ENCODE peak calls at places on chromosomes 16 and 17, in five cellular contexts. G is cardiac muscle cell, Z is neuronal stem cell, H is thyroid gland, B is fibroblast of lung. F is an unnamed sample.

GRCh38 chr17:51355314-51356083 is 95.2 kb downstream of the UTP18 start:
- DNase-seq in G (no peak), Z (no peak), H (no peak), B (no peak), F (no peak)

GRCh38 chr16:19601083-19601976 is 45.8 kb downstream of the VPS35L start:
- DNase-seq in G (peak; percentile 43), Z (peak; percentile 32), H (peak; percentile 38), B (peak; percentile 59), F (no peak)

GRCh38 chr16:3027983-3028715 is 4.3 kb downstream of the THOC6 start:
- DNase-seq in G (peak; percentile 94), Z (peak; percentile 91), H (peak; percentile 92), B (peak; percentile 61), F (peak; percentile 95)

GRCh38 chr17:6110592-6110991 is 40.4 kb downstream of the WSCD1 start:
- DNase-seq in G (no peak), Z (no peak), H (no peak), B (no peak), F (no peak)

GRCh38 chr16:24863582-24864437 is 18.0 kb downstream of the SLC5A11 start:
- DNase-seq in G (no peak), Z (no peak), H (no peak), B (no peak), F (no peak)

GRCh38 chr17:49901460-49902331 is 53.8 kb upstream of the TAC4 start:
- DNase-seq in G (peak; percentile 50), Z (no peak), H (peak; percentile 68), B (no peak), F (no peak)

GRCh38 chr16:88549671-88550643 is 20.2 kb upstream of the ZC3H18 start:
- DNase-seq in G (no peak), Z (no peak), H (no peak), B (no peak), F (no peak)

GRCh38 chr16:68503334-68503733 is 35.8 kb upstream of the ZFP90 start:
- DNase-seq in G (no peak), Z (no peak), H (no peak), B (no peak), F (no peak)

GRCh38 chr16:86069736-86070298 is 170.9 kb downstream of the IRF8 start:
- DNase-seq in G (no peak), Z (no peak), H (peak; percentile 12), B (no peak), F (no peak)

GRCh38 chr17:76560036-76560876 is 20.4 kb downstream of the PRCD start:
- DNase-seq in G (no peak), Z (no peak), H (no peak), B (no peak), F (no peak)

GRCh38 chr16:3171855-3172593 is 16.0 kb upstream of the OR1F1 start:
- DNase-seq in G (no peak), Z (no peak), H (no peak), B (no peak), F (no peak)

GRCh38 chr16:89233678-89234490 is 16.4 kb downstream of the ZNF778 start:
- DNase-seq in G (no peak), Z (no peak), H (no peak), B (no peak), F (no peak)

GRCh38 chr17:6641374-6641818 is 536 bp downstream of the TXNDC17 start:
- DNase-seq in G (no peak), Z (no peak), H (no peak), B (no peak), F (no peak)

GRCh38 chr16:24853830-24854229 is 8.1 kb downstream of the SLC5A11 start:
- DNase-seq in G (no peak), Z (no peak), H (no peak), B (peak; percentile 36), F (no peak)

GRCh38 chr16:10852948-10853347 is 24.1 kb upstream of the CIITA start:
- DNase-seq in G (no peak), Z (no peak), H (no peak), B (no peak), F (no peak)

GRCh38 chr16:11205754-11206459 is 50.1 kb downstream of the SOCS1 start:
- DNase-seq in G (no peak), Z (no peak), H (no peak), B (peak; percentile 41), F (peak; percentile 52)

GRCh38 chr16:56630134-56630533 is 2.3 kb upstream of the MT1M start:
- DNase-seq in G (no peak), Z (no peak), H (no peak), B (no peak), F (no peak)

GRCh38 chr16:14602443-14602963 is 27.6 kb downstream of the PARN start:
- DNase-seq in G (no peak), Z (no peak), H (no peak), B (no peak), F (no peak)

GRCh38 chr16:31327675-31328225 is 27.2 kb upstream of the ITGAX start:
- DNase-seq in G (no peak), Z (no peak), H (no peak), B (no peak), F (no peak)
- H3K4me3 ChIP-seq in G (no peak overlapping the region), Z (no peak overlapping the region), H (no peak overlapping the region), B (no peak overlapping the region), F (no peak overlapping the region)

DNA sequence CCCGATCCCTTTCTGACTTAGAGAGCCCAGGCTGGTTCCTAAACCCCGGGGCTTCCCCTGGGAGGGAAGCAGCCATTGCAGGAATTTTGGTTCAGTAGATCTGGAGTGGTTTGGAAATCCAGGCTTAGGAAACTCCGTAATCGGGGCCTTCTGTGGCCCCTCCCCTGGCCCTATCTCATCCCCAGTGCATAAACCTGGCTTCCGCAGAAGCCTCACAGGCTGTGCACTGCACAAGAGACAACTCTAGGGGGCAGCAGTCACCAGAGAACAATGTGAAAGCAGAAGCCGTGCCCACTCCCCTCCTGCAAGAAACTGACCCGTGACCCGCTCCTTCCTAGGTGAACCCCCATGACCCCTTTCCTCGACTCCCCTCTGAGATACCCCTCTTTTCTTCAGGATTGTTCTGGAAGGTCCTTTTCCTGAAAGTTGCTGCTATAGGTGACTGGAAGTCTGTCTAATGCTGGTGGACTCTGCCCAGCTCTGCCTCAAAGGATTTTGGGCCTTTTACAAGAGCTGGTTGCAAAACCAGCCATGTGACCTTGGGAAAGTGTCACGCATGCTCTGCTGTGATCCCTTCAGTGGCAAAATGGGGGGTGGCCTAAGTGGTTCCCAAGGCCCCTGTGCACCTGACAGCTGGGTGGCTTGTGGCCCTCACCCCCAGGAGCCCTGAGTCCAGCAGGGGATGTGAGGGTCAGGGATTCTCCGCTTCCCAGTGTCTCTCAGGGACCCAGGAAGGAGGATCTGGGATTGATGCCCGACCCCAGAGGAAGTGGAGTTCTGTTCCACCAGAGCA is 14.4 kb downstream of the GUCY2D start:
- DNase-seq in G (peak; percentile 67), Z (peak; percentile 58), H (peak; percentile 55), B (peak; percentile 28), F (peak; percentile 71)
- H3K4me3 ChIP-seq in G (peak overlapping the region; percentile 37), Z (no peak overlapping the region), H (peak overlapping the region; percentile 27), B (peak overlapping the region; percentile 7), F (no peak overlapping the region)

GRCh38 chr17:81399481-81400153 is 4.4 kb downstream of the BAHCC1 start:
- DNase-seq in G (no peak), Z (no peak), H (peak; percentile 43), B (no peak), F (no peak)
- H3K4me3 ChIP-seq in G (peak overlapping the region; percentile 87), Z (peak overlapping the region; percentile 87), H (peak overlapping the region; percentile 54), B (peak overlapping the region; percentile 61), F (peak overlapping the region; percentile 46)

GRCh38 chr16:81520151-81520470 is 75.5 kb downstream of the CMIP start:
- DNase-seq in G (no peak), Z (no peak), H (no peak), B (no peak), F (no peak)
- H3K4me3 ChIP-seq in G (no peak overlapping the region), Z (no peak overlapping the region), H (no peak overlapping the region), B (no peak overlapping the region), F (no peak overlapping the region)

GRCh38 chr17:74531231-74531761 is at the start of gene CD300LB:
- DNase-seq in G (no peak), Z (no peak), H (no peak), B (no peak), F (no peak)

GRCh38 chr17:74530751-74531150 is 524 bp downstream of the CD300LB start:
- DNase-seq in G (no peak), Z (no peak), H (no peak), B (no peak), F (no peak)

GRCh38 chr17:74528491-74529199 is 2.6 kb downstream of the CD300LB start:
- DNase-seq in G (no peak), Z (no peak), H (no peak), B (no peak), F (no peak)

GRCh38 chr17:74529243-74529642 is 2.0 kb downstream of the CD300LB start:
- DNase-seq in G (no peak), Z (no peak), H (no peak), B (no peak), F (no peak)

GRCh38 chr17:74532115-74532514 is 840 bp upstream of the CD300LB start:
- DNase-seq in G (no peak), Z (no peak), H (no peak), B (no peak), F (peak; percentile 40)
- H3K4me3 ChIP-seq in G (no peak overlapping the region), Z (no peak overlapping the region), H (no peak overlapping the region), B (no peak overlapping the region), F (no peak overlapping the region)

F was measured in mucosa of descending colon.